ENCODE peak calls at places on chromosomes 5 and 9, in ten cellular contexts. X is GM23338; C is ovary; T is A549; I is CD8-positive, alpha-beta memory T cell; N is astrocyte; O is cardiac fibroblast; Z is effector memory CD4-positive, alpha-beta T cell; L is Caco-2; J is astrocyte of the spinal cord. E is an unnamed sample.

GRCh38 chr9:4784403-4784802 is 8.3 kb upstream of the RCL1 start:
- DNase-seq in X (no peak), C (no peak), T (no peak), I (no peak), N (no peak), O (no peak), Z (no peak), L (no peak), J (no peak), E (no peak)

GRCh38 chr9:135905380-135906282 is 1.7 kb downstream of the CAMSAP1 start:
- DNase-seq in X (no peak), C (peak), T (no peak), I (peak), N (no peak), O (peak), Z (peak), L (no peak), J (peak), E (peak)

GRCh38 chr9:38044706-38045105 is 24.3 kb downstream of the SHB start:
- DNase-seq in X (no peak), C (no peak), T (no peak), I (no peak), N (no peak), O (no peak), Z (no peak), L (no peak), J (no peak), E (no peak)

GRCh38 chr9:98594551-98595160 is 114.1 kb downstream of the GABBR2 start:
- DNase-seq in X (no peak), C (no peak), T (no peak), I (no peak), N (no peak), O (no peak), Z (no peak), L (no peak), J (no peak), E (no peak)

GRCh38 chr9:97431549-97432143 is 19.8 kb downstream of the TDRD7 start:
- DNase-seq in X (no peak), C (no peak), T (no peak), I (no peak), N (no peak), O (no peak), Z (no peak), L (no peak), J (no peak), E (no peak)

GRCh38 chr9:15641301-15641700 is 88.5 kb downstream of the CCDC171 start:
- DNase-seq in X (no peak), C (no peak), T (no peak), I (no peak), N (no peak), O (peak), Z (no peak), L (no peak), J (no peak), E (peak)

GRCh38 chr5:31738199-31738598 is 99.3 kb downstream of the PDZD2 start:
- DNase-seq in X (no peak), C (no peak), T (no peak), I (no peak), N (no peak), O (no peak), Z (no peak), L (no peak), J (no peak), E (no peak)

GRCh38 chr9:4397917-4398316 is 92.4 kb upstream of the SLC1A1 start:
- DNase-seq in X (no peak), C (no peak), T (no peak), I (no peak), N (peak), O (peak), Z (no peak), L (no peak), J (peak), E (peak)

GRCh38 chr5:150763023-150763793 is 4.4 kb upstream of the DCTN4 start:
- DNase-seq in X (no peak), C (peak), T (no peak), I (no peak), N (peak), O (peak), Z (no peak), L (no peak), J (peak), E (peak)

GRCh38 chr9:130660683-130661460 is 3.5 kb upstream of the PRDM12 start:
- DNase-seq in X (peak), C (no peak), T (no peak), I (no peak), N (no peak), O (no peak), Z (no peak), L (no peak), J (no peak), E (peak)

GRCh38 chr9:104279535-104280215 is 185.6 kb downstream of the SMC2 start:
- DNase-seq in X (no peak), C (no peak), T (no peak), I (no peak), N (peak), O (peak), Z (no peak), L (no peak), J (peak), E (peak)

GRCh38 chr5:51495672-51496071 is 112.4 kb downstream of the ISL1 start:
- DNase-seq in X (no peak), C (no peak), T (no peak), I (no peak), N (peak), O (peak), Z (no peak), L (no peak), J (peak), E (peak)

GRCh38 chr5:44827681-44828080 is 18.9 kb downstream of the MRPS30 start:
- DNase-seq in X (no peak), C (no peak), T (no peak), I (no peak), N (no peak), O (no peak), Z (no peak), L (no peak), J (no peak), E (no peak)

GRCh38 chr9:114339130-114339908 is 9.7 kb downstream of the ORM2 start:
- DNase-seq in X (peak), C (peak), T (peak), I (peak), N (no peak), O (peak), Z (peak), L (peak), J (peak), E (peak)

GRCh38 chr9:33249087-33249657 is 9.2 kb downstream of the SPINK4 start:
- DNase-seq in X (no peak), C (no peak), T (no peak), I (no peak), N (no peak), O (no peak), Z (no peak), L (no peak), J (no peak), E (no peak)

GRCh38 chr5:178546675-178547033 is 43.5 kb downstream of the COL23A1 start:
- DNase-seq in X (no peak), C (no peak), T (no peak), I (no peak), N (no peak), O (no peak), Z (no peak), L (no peak), J (no peak), E (no peak)

GRCh38 chr5:181043285-181044092 is 3.4 kb downstream of the BTNL9 start:
- DNase-seq in X (no peak), C (no peak), T (peak), I (no peak), N (no peak), O (no peak), Z (no peak), L (no peak), J (no peak), E (no peak)

GRCh38 chr5:160619381-160619780 is 197.7 kb downstream of the PTTG1 start:
- DNase-seq in X (no peak), C (no peak), T (no peak), I (no peak), N (no peak), O (no peak), Z (no peak), L (no peak), J (no peak), E (no peak)

GRCh38 chr9:77013932-77014596 is 5.4 kb upstream of the FOXB2 start:
- DNase-seq in X (peak), C (no peak), T (no peak), I (no peak), N (no peak), O (no peak), Z (no peak), L (no peak), J (no peak), E (no peak)

GRCh38 chr5:96258692-96259091 is 174.4 kb downstream of the PCSK1 start:
- DNase-seq in X (no peak), C (no peak), T (no peak), I (no peak), N (no peak), O (no peak), Z (no peak), L (no peak), J (no peak), E (no peak)

GRCh38 chr5:150853560-150853959 is 7.2 kb downstream of the IRGM start:
- DNase-seq in X (no peak), C (no peak), T (no peak), I (no peak), N (no peak), O (no peak), Z (no peak), L (no peak), J (no peak), E (no peak)

GRCh38 chr5:78544531-78545200 is 103.9 kb downstream of the LHFPL2 start:
- DNase-seq in X (no peak), C (peak), T (no peak), I (no peak), N (peak), O (peak), Z (no peak), L (no peak), J (peak), E (no peak)

GRCh38 chr5:78612227-78613150 is 36.1 kb downstream of the LHFPL2 start:
- DNase-seq in X (no peak), C (no peak), T (no peak), I (no peak), N (no peak), O (no peak), Z (no peak), L (no peak), J (no peak), E (no peak)

GRCh38 chr5:76372320-76373054 is 30.6 kb upstream of the IQGAP2 start:
- DNase-seq in X (no peak), C (no peak), T (peak), I (no peak), N (peak), O (peak), Z (no peak), L (peak), J (peak), E (peak)

GRCh38 chr9:126938332-126938731 is 23.8 kb downstream of the RALGPS1 start:
- DNase-seq in X (no peak), C (no peak), T (no peak), I (no peak), N (no peak), O (no peak), Z (no peak), L (no peak), J (no peak), E (no peak)

GRCh38 chr5:148791334-148791667 is 35.1 kb upstream of the ADRB2 start:
- DNase-seq in X (no peak), C (no peak), T (no peak), I (no peak), N (peak), O (peak), Z (no peak), L (no peak), J (peak), E (no peak)

GRCh38 chr9:77589046-77589795 is 58.9 kb downstream of the GNA14 start:
- DNase-seq in X (no peak), C (no peak), T (peak), I (no peak), N (no peak), O (no peak), Z (no peak), L (no peak), J (no peak), E (no peak)

GRCh38 chr5:15959560-15960164 is 219.9 kb downstream of the MARCHF11 start:
- DNase-seq in X (no peak), C (no peak), T (no peak), I (no peak), N (no peak), O (no peak), Z (no peak), L (no peak), J (no peak), E (peak)

GRCh38 chr9:134321571-134321930 is 4.7 kb upstream of the RXRA start:
- DNase-seq in X (no peak), C (peak), T (no peak), I (no peak), N (no peak), O (no peak), Z (no peak), L (no peak), J (no peak), E (no peak)

GRCh38 chr9:92722386-92723298 is 42.0 kb downstream of the BICD2 start:
- DNase-seq in X (no peak), C (no peak), T (no peak), I (no peak), N (no peak), O (no peak), Z (no peak), L (no peak), J (no peak), E (no peak)

GRCh38 chr5:142753114-142753764 is 16.9 kb upstream of the ARHGAP26 start:
- DNase-seq in X (no peak), C (peak), T (no peak), I (no peak), N (no peak), O (peak), Z (no peak), L (no peak), J (no peak), E (peak)

GRCh38 chr5:81128416-81128815 is 104.7 kb upstream of the CKMT2 start:
- DNase-seq in X (no peak), C (no peak), T (no peak), I (no peak), N (no peak), O (no peak), Z (no peak), L (no peak), J (no peak), E (no peak)
- H3K4me3 ChIP-seq in X (no peak), C (no peak), T (no peak), I (no peak), N (no peak), O (no peak), Z (no peak), L (no peak), J (no peak), E (no peak)

GRCh38 chr5:23717486-23717885 is 210.1 kb downstream of the PRDM9 start:
- DNase-seq in X (no peak), C (no peak), T (no peak), I (no peak), N (no peak), O (no peak), Z (no peak), L (no peak), J (no peak), E (no peak)

GRCh38 chr5:23727271-23727670 is 219.9 kb downstream of the PRDM9 start:
- DNase-seq in X (no peak), C (no peak), T (no peak), I (no peak), N (no peak), O (no peak), Z (no peak), L (no peak), J (no peak), E (no peak)

GRCh38 chr5:23721336-23721735 is 213.9 kb downstream of the PRDM9 start:
- DNase-seq in X (no peak), C (no peak), T (no peak), I (no peak), N (no peak), O (no peak), Z (no peak), L (no peak), J (no peak), E (no peak)
- H3K4me3 ChIP-seq in X (no peak), C (no peak), T (no peak), I (no peak), N (no peak), O (no peak), Z (no peak), L (no peak), J (no peak), E (no peak)

GRCh38 chr5:35884125-35884788 is 27.6 kb downstream of the IL7R start:
- DNase-seq in X (no peak), C (no peak), T (no peak), I (no peak), N (peak), O (peak), Z (no peak), L (no peak), J (peak), E (peak)
- H3K4me3 ChIP-seq in X (no peak), C (no peak), T (no peak), I (no peak), N (no peak), O (no peak), Z (no peak), L (no peak), J (no peak), E (no peak)

DNA sequence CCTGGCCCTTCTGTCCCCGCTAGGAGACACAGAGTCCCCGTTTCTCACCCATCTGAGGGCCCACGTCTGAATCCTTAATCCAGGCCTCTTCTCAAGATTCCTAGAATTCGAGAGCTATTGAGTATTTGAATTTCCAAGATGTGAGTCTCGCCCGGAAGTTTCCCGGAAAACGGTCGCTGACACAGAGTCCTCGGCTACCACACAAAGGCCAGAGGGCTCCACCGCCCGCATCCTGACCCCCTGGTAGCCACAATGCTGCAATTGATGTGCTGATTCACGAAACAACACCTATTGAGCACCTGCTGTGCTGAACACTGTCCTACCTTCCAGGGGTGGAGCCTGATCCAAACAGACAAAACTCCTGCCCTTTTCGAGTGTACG is 668 bp upstream of the FBP1 start:
- DNase-seq in X (peak), C (no peak), T (no peak), I (no peak), N (no peak), O (no peak), Z (no peak), L (no peak), J (no peak), E (no peak)
- H3K4me3 ChIP-seq in X (peak), C (peak), T (no peak), I (peak), N (no peak), O (no peak), Z (peak), L (peak), J (no peak), E (peak)

E was measured in adipocyte.